ENCODE peak calls at places on chromosome 20, in six cellular contexts. R, V, F, K, H and U are unnamed samples.

GRCh38 chr20:60049601-60050000 is 91.4 kb downstream of the CDH26 start:
- DNase-seq in R (no peak), V (no peak), K (no peak), F (no peak), H (no peak), U (no peak)

GRCh38 chr20:8812818-8813217 is 256.1 kb upstream of the PLCB4 start:
- DNase-seq in V (no peak), R (no peak), K (no peak), F (no peak), H (peak; percentile 63), U (no peak)

GRCh38 chr20:25022680-25023079 is 30.1 kb upstream of the APMAP start:
- DNase-seq in R (peak; percentile 15), V (no peak), H (no peak), F (no peak), K (no peak), U (no peak)

GRCh38 chr20:34522969-34523871 is 7.0 kb downstream of the DYNLRB1 start:
- DNase-seq in R (peak; percentile 17), H (peak; percentile 89), K (no peak), V (peak; percentile 64), F (peak; percentile 28), U (peak; percentile 43)

GRCh38 chr20:45100563-45101245 is at the start of gene KCNS1:
- DNase-seq in V (no peak), H (peak; percentile 85), K (no peak), F (no peak), R (no peak), U (no peak)

GRCh38 chr20:38897267-38897666 is 28.9 kb upstream of the FAM83D start:
- DNase-seq in K (no peak), R (no peak), H (no peak), V (no peak), F (no peak), U (no peak)

GRCh38 chr20:10427060-10427692 is 6.8 kb downstream of the MKKS start:
- DNase-seq in V (peak; percentile 59), H (peak; percentile 69), R (peak; percentile 31), K (no peak), F (no peak), U (peak; percentile 43)

GRCh38 chr20:3629893-3630292 is 33.3 kb downstream of the GFRA4 start:
- DNase-seq in F (no peak), V (no peak), R (no peak), H (peak; percentile 74), K (no peak), U (no peak)

GRCh38 chr20:51457281-51457932 is 85.1 kb downstream of the NFATC2 start:
- DNase-seq in V (no peak), F (no peak), K (no peak), H (no peak), R (peak; percentile 16), U (no peak)

GRCh38 chr20:63344616-63345327 is 16.4 kb downstream of the CHRNA4 start:
- DNase-seq in R (no peak), F (no peak), H (no peak), V (no peak), K (no peak), U (no peak)

GRCh38 chr20:62604796-62605195 is 37.5 kb upstream of the SLCO4A1 start:
- DNase-seq in F (no peak), R (no peak), H (no peak), K (no peak), V (no peak), U (no peak)